ENCODE peak calls at places on chromosome 21, in nine cellular contexts. One of them, this sample, is unnamed.

GRCh38 chr21:16280731-16281130 is 550.9 kb downstream of the USP25 start:
- DNase-seq in AG10803: no peak
- DNase-seq in thyroid gland: no peak
- DNase-seq in cardiac muscle cell: peak; percentile 19
- DNase-seq in astrocyte of the cerebellum: no peak
- DNase-seq in lower leg skin: no peak
- DNase-seq in esophagus muscularis mucosa: no peak
- DNase-seq in psoas muscle: no peak
- DNase-seq in endothelial cell: no peak
- DNase-seq in this sample: no peak

GRCh38 chr21:30769724-30770431 is 14.7 kb upstream of the KRTAP21-1 start:
- DNase-seq in cardiac muscle cell: no peak
- DNase-seq in psoas muscle: no peak
- DNase-seq in astrocyte of the cerebellum: no peak
- DNase-seq in endothelial cell: no peak
- DNase-seq in lower leg skin: no peak
- DNase-seq in thyroid gland: no peak
- DNase-seq in esophagus muscularis mucosa: no peak
- DNase-seq in AG10803: no peak
- DNase-seq in this sample: no peak

GRCh38 chr21:15964181-15964855 is 234.5 kb downstream of the USP25 start:
- DNase-seq in astrocyte of the cerebellum: peak; percentile 19
- DNase-seq in thyroid gland: no peak
- DNase-seq in AG10803: no peak
- DNase-seq in psoas muscle: no peak
- DNase-seq in lower leg skin: no peak
- DNase-seq in esophagus muscularis mucosa: no peak
- DNase-seq in cardiac muscle cell: no peak
- DNase-seq in endothelial cell: no peak
- DNase-seq in this sample: no peak

GRCh38 chr21:31732891-31733520 is 1.1 kb upstream of the SCAF4 start:
- DNase-seq in psoas muscle: no peak
- DNase-seq in thyroid gland: no peak
- DNase-seq in esophagus muscularis mucosa: no peak
- DNase-seq in endothelial cell: no peak
- DNase-seq in astrocyte of the cerebellum: no peak
- DNase-seq in AG10803: peak; percentile 33
- DNase-seq in lower leg skin: no peak
- DNase-seq in cardiac muscle cell: peak; percentile 28
- DNase-seq in this sample: no peak

GRCh38 chr21:29499734-29500343 is 201.1 kb downstream of the BACH1 start:
- DNase-seq in endothelial cell: peak; percentile 10
- DNase-seq in AG10803: peak; percentile 29
- DNase-seq in astrocyte of the cerebellum: no peak
- DNase-seq in psoas muscle: no peak
- DNase-seq in esophagus muscularis mucosa: no peak
- DNase-seq in cardiac muscle cell: peak; percentile 57
- DNase-seq in thyroid gland: no peak
- DNase-seq in lower leg skin: no peak
- DNase-seq in this sample: no peak

GRCh38 chr21:24693779-24694178 is 913.5 kb downstream of the MRPL39 start:
- DNase-seq in cardiac muscle cell: no peak
- DNase-seq in astrocyte of the cerebellum: no peak
- DNase-seq in psoas muscle: no peak
- DNase-seq in lower leg skin: no peak
- DNase-seq in esophagus muscularis mucosa: no peak
- DNase-seq in thyroid gland: no peak
- DNase-seq in endothelial cell: no peak
- DNase-seq in AG10803: no peak
- DNase-seq in this sample: no peak

GRCh38 chr21:31298618-31299269 is 45.3 kb downstream of the TIAM1 start:
- DNase-seq in thyroid gland: no peak
- DNase-seq in esophagus muscularis mucosa: no peak
- DNase-seq in lower leg skin: no peak
- DNase-seq in astrocyte of the cerebellum: peak; percentile 33
- DNase-seq in endothelial cell: no peak
- DNase-seq in AG10803: no peak
- DNase-seq in psoas muscle: no peak
- DNase-seq in cardiac muscle cell: no peak
- DNase-seq in this sample: no peak

GRCh38 chr21:32508558-32508957 is 76.8 kb downstream of the TCP10L start:
- DNase-seq in psoas muscle: no peak
- DNase-seq in cardiac muscle cell: no peak
- DNase-seq in AG10803: no peak
- DNase-seq in lower leg skin: no peak
- DNase-seq in esophagus muscularis mucosa: no peak
- DNase-seq in endothelial cell: no peak
- DNase-seq in thyroid gland: no peak
- DNase-seq in astrocyte of the cerebellum: no peak
- DNase-seq in this sample: no peak

GRCh38 chr21:17270234-17270633 is 242.6 kb upstream of the CXADR start:
- DNase-seq in AG10803: peak; percentile 40
- DNase-seq in esophagus muscularis mucosa: no peak
- DNase-seq in lower leg skin: peak; percentile 32
- DNase-seq in cardiac muscle cell: peak; percentile 72
- DNase-seq in endothelial cell: no peak
- DNase-seq in thyroid gland: peak; percentile 24
- DNase-seq in psoas muscle: peak; percentile 25
- DNase-seq in astrocyte of the cerebellum: peak; percentile 72
- DNase-seq in this sample: peak; percentile 3

GRCh38 chr21:27152996-27153395 is 186.1 kb upstream of the ADAMTS5 start:
- DNase-seq in astrocyte of the cerebellum: no peak
- DNase-seq in psoas muscle: no peak
- DNase-seq in thyroid gland: no peak
- DNase-seq in AG10803: no peak
- DNase-seq in esophagus muscularis mucosa: no peak
- DNase-seq in endothelial cell: no peak
- DNase-seq in lower leg skin: no peak
- DNase-seq in cardiac muscle cell: no peak
- DNase-seq in this sample: no peak

GRCh38 chr21:27024316-27024715 is 57.4 kb upstream of the ADAMTS5 start:
- DNase-seq in psoas muscle: no peak
- DNase-seq in AG10803: peak; percentile 95
- DNase-seq in cardiac muscle cell: peak; percentile 41
- DNase-seq in esophagus muscularis mucosa: no peak
- DNase-seq in thyroid gland: no peak
- DNase-seq in endothelial cell: no peak
- DNase-seq in lower leg skin: no peak
- DNase-seq in astrocyte of the cerebellum: no peak
- DNase-seq in this sample: peak; percentile 22

GRCh38 chr21:34693192-34693810 is 24.5 kb downstream of the CLIC6 start:
- DNase-seq in AG10803: peak; percentile 76
- DNase-seq in astrocyte of the cerebellum: peak; percentile 59
- DNase-seq in thyroid gland: peak; percentile 19
- DNase-seq in esophagus muscularis mucosa: no peak
- DNase-seq in lower leg skin: peak; percentile 65
- DNase-seq in cardiac muscle cell: peak; percentile 83
- DNase-seq in psoas muscle: no peak
- DNase-seq in endothelial cell: peak; percentile 38
- DNase-seq in this sample: peak; percentile 41

DNA sequence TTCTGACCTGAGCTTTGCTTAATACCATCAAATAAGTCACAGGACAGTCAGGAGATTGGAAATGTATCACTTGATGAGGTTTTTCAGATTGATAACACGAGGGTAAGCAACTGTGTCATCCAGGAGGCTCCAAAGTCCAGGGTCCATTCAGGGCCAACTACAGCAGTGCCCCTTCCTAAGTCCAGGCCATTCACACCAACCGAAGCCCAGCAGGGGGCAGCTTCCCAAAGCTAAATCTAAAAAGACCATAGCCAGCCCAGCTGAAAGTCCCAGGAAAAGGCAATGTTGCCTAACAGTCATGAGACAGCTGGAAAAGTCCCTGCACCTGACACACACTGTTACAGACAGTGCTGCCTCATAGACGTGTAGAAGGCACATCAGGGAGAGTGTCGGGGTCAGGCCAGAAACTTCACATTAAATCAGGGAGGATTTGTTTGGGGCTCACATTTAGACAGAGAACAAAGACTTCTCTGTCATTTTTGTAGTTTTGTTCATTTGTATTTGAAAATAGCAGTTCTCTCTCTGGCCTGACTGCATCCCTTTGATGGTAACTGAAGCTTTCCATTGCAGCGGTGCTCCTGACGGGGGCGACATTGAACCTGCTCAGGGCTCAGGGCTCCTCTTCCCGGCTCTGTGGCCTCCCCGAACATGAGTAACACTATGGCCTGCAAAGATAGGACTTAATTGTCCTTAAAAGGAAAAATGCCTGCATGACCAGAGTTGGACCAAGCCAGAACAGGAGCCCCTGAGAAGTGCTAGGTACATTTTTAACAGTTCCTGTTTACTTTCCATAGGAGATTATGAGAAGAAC is 200.4 kb downstream of the NRIP1 start:
- DNase-seq in esophagus muscularis mucosa: no peak
- DNase-seq in endothelial cell: peak; percentile 68
- DNase-seq in lower leg skin: peak; percentile 68
- DNase-seq in AG10803: peak; percentile 69
- DNase-seq in psoas muscle: peak; percentile 70
- DNase-seq in cardiac muscle cell: peak; percentile 90
- DNase-seq in thyroid gland: peak; percentile 37
- DNase-seq in astrocyte of the cerebellum: peak; percentile 54
- DNase-seq in this sample: no peak
- TF ChIP-seq CTCF in esophagus muscularis mucosa: peak; percentile 60
- TF ChIP-seq CTCF in endothelial cell: peak; percentile 46
- TF ChIP-seq CTCF in lower leg skin: no peak
- TF ChIP-seq CTCF in AG10803: peak; percentile 68
- TF ChIP-seq CTCF in psoas muscle: peak; percentile 66
- TF ChIP-seq CTCF in cardiac muscle cell: peak; percentile 76
- TF ChIP-seq CTCF in thyroid gland: peak; percentile 18
- TF ChIP-seq CTCF in astrocyte of the cerebellum: peak; percentile 83
- TF ChIP-seq CTCF in this sample: peak; percentile 47

GRCh38 chr21:46081022-46081861 is 16.7 kb upstream of the COL6A2 start:
- DNase-seq in AG10803: peak; percentile 67
- DNase-seq in endothelial cell: no peak
- DNase-seq in thyroid gland: no peak
- DNase-seq in lower leg skin: no peak
- DNase-seq in psoas muscle: no peak
- DNase-seq in astrocyte of the cerebellum: no peak
- DNase-seq in cardiac muscle cell: no peak
- DNase-seq in esophagus muscularis mucosa: peak; percentile 72
- DNase-seq in this sample: no peak

GRCh38 chr21:46082638-46083270 is 15.2 kb upstream of the COL6A2 start:
- DNase-seq in astrocyte of the cerebellum: no peak
- DNase-seq in cardiac muscle cell: no peak
- DNase-seq in endothelial cell: no peak
- DNase-seq in thyroid gland: no peak
- DNase-seq in lower leg skin: peak; percentile 30
- DNase-seq in AG10803: peak; percentile 47
- DNase-seq in psoas muscle: no peak
- DNase-seq in esophagus muscularis mucosa: peak; percentile 81
- DNase-seq in this sample: no peak

GRCh38 chr21:46083271-46084040 is 14.5 kb upstream of the COL6A2 start:
- DNase-seq in lower leg skin: peak; percentile 21
- DNase-seq in psoas muscle: peak; percentile 16
- DNase-seq in astrocyte of the cerebellum: no peak
- DNase-seq in thyroid gland: no peak
- DNase-seq in endothelial cell: no peak
- DNase-seq in esophagus muscularis mucosa: peak; percentile 88
- DNase-seq in cardiac muscle cell: no peak
- DNase-seq in AG10803: peak; percentile 91
- DNase-seq in this sample: peak; percentile 77

GRCh38 chr21:46080171-46081021 is 17.5 kb upstream of the COL6A2 start:
- DNase-seq in astrocyte of the cerebellum: no peak
- DNase-seq in esophagus muscularis mucosa: peak; percentile 90
- DNase-seq in psoas muscle: peak; percentile 52
- DNase-seq in thyroid gland: no peak
- DNase-seq in AG10803: peak; percentile 61
- DNase-seq in lower leg skin: peak; percentile 32
- DNase-seq in cardiac muscle cell: peak; percentile 54
- DNase-seq in endothelial cell: no peak
- DNase-seq in this sample: no peak

GRCh38 chr21:46081862-46082637 is 15.9 kb upstream of the COL6A2 start:
- DNase-seq in thyroid gland: no peak
- DNase-seq in lower leg skin: peak; percentile 14
- DNase-seq in astrocyte of the cerebellum: no peak
- DNase-seq in endothelial cell: no peak
- DNase-seq in cardiac muscle cell: no peak
- DNase-seq in psoas muscle: no peak
- DNase-seq in AG10803: no peak
- DNase-seq in esophagus muscularis mucosa: peak; percentile 70
- DNase-seq in this sample: no peak
- TF ChIP-seq CTCF in thyroid gland: no peak
- TF ChIP-seq CTCF in lower leg skin: no peak
- TF ChIP-seq CTCF in astrocyte of the cerebellum: no peak
- TF ChIP-seq CTCF in endothelial cell: no peak
- TF ChIP-seq CTCF in cardiac muscle cell: no peak
- TF ChIP-seq CTCF in psoas muscle: no peak
- TF ChIP-seq CTCF in AG10803: no peak
- TF ChIP-seq CTCF in esophagus muscularis mucosa: no peak
- TF ChIP-seq CTCF in this sample: no peak

DNA sequence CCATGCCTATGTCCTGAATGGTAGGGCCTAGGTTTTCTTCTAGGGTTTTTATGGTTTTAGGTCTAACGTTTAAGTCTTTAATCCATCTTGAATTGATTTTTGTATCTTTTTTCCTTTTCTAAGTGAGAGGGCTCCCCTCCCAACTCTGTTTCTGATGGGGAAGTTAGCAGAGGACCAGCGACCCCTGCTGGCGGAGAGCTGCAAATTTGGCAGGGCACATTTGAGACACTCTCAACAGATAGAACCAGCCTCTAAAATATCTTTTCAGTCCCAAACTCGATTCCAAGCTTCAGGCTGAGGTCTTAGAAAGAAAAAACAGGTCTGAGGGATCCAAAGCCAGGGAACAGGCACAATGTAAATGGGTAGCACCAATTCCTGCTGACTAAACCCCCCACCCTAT is 32.5 kb downstream of the LRRC3 start:
- DNase-seq in thyroid gland: no peak
- DNase-seq in AG10803: peak; percentile 12
- DNase-seq in cardiac muscle cell: no peak
- DNase-seq in esophagus muscularis mucosa: no peak
- DNase-seq in psoas muscle: no peak
- DNase-seq in endothelial cell: no peak
- DNase-seq in astrocyte of the cerebellum: no peak
- DNase-seq in lower leg skin: no peak
- DNase-seq in this sample: no peak
- TF ChIP-seq CTCF in thyroid gland: no peak
- TF ChIP-seq CTCF in AG10803: peak; percentile 53
- TF ChIP-seq CTCF in cardiac muscle cell: peak; percentile 50
- TF ChIP-seq CTCF in esophagus muscularis mucosa: peak; percentile 8
- TF ChIP-seq CTCF in psoas muscle: no peak
- TF ChIP-seq CTCF in endothelial cell: peak; percentile 64
- TF ChIP-seq CTCF in astrocyte of the cerebellum: peak; percentile 37
- TF ChIP-seq CTCF in lower leg skin: no peak
- TF ChIP-seq CTCF in this sample: peak; percentile 39

GRCh38 chr21:21295303-21295702 is 297.1 kb downstream of the NCAM2 start:
- DNase-seq in psoas muscle: no peak
- DNase-seq in AG10803: no peak
- DNase-seq in cardiac muscle cell: no peak
- DNase-seq in esophagus muscularis mucosa: no peak
- DNase-seq in thyroid gland: no peak
- DNase-seq in lower leg skin: no peak
- DNase-seq in endothelial cell: no peak
- DNase-seq in astrocyte of the cerebellum: no peak
- DNase-seq in this sample: no peak

GRCh38 chr21:21286170-21286798 is 288.1 kb downstream of the NCAM2 start:
- DNase-seq in lower leg skin: no peak
- DNase-seq in endothelial cell: no peak
- DNase-seq in esophagus muscularis mucosa: no peak
- DNase-seq in astrocyte of the cerebellum: no peak
- DNase-seq in AG10803: no peak
- DNase-seq in thyroid gland: no peak
- DNase-seq in psoas muscle: no peak
- DNase-seq in cardiac muscle cell: no peak
- DNase-seq in this sample: no peak

GRCh38 chr21:21291883-21292569 is 293.8 kb downstream of the NCAM2 start:
- DNase-seq in psoas muscle: no peak
- DNase-seq in thyroid gland: no peak
- DNase-seq in astrocyte of the cerebellum: no peak
- DNase-seq in esophagus muscularis mucosa: no peak
- DNase-seq in cardiac muscle cell: no peak
- DNase-seq in AG10803: no peak
- DNase-seq in endothelial cell: no peak
- DNase-seq in lower leg skin: no peak
- DNase-seq in this sample: no peak

GRCh38 chr21:21290751-21291150 is 292.5 kb downstream of the NCAM2 start:
- DNase-seq in endothelial cell: no peak
- DNase-seq in cardiac muscle cell: no peak
- DNase-seq in lower leg skin: no peak
- DNase-seq in AG10803: no peak
- DNase-seq in psoas muscle: no peak
- DNase-seq in esophagus muscularis mucosa: no peak
- DNase-seq in thyroid gland: no peak
- DNase-seq in astrocyte of the cerebellum: no peak
- DNase-seq in this sample: no peak
- TF ChIP-seq CTCF in endothelial cell: no peak
- TF ChIP-seq CTCF in cardiac muscle cell: no peak
- TF ChIP-seq CTCF in lower leg skin: no peak
- TF ChIP-seq CTCF in AG10803: no peak
- TF ChIP-seq CTCF in psoas muscle: no peak
- TF ChIP-seq CTCF in esophagus muscularis mucosa: no peak
- TF ChIP-seq CTCF in thyroid gland: no peak
- TF ChIP-seq CTCF in astrocyte of the cerebellum: no peak
- TF ChIP-seq CTCF in this sample: no peak